ENCODE peak calls at places on chromosomes 6 and 20, in five cellular contexts. K is A549, W is K562, X is upper lobe of left lung, G is GM12878. E is an unnamed sample.

GRCh38 chr6:108574457-108575149 is 13.9 kb downstream of the FOXO3 start:
- ATAC-seq in K (no peak), G (no peak), W (peak), X (no peak), E (no peak)

GRCh38 chr6:114049367-114049966 is 78.5 kb upstream of the HDAC2 start:
- ATAC-seq in W (no peak), K (no peak), G (no peak), X (no peak), E (no peak)

GRCh38 chr6:21046276-21046675 is 512.0 kb downstream of the CDKAL1 start:
- ATAC-seq in W (no peak), X (peak), G (no peak), K (no peak), E (no peak)

GRCh38 chr6:7183707-7184106 is 75.9 kb downstream of the RREB1 start:
- ATAC-seq in G (no peak), X (no peak), W (no peak), K (no peak), E (no peak)

GRCh38 chr6:101907356-101908217 is 514.1 kb downstream of the GRIK2 start:
- ATAC-seq in X (no peak), G (peak), K (no peak), W (no peak), E (no peak)

GRCh38 chr6:44307217-44307616 is 5.9 kb downstream of the AARS2 start:
- ATAC-seq in G (no peak), X (no peak), K (no peak), W (no peak), E (no peak)

GRCh38 chr6:34865107-34865506 is 22.7 kb downstream of the TAF11 start:
- ATAC-seq in G (no peak), W (peak), X (no peak), K (no peak), E (peak)

GRCh38 chr6:38427492-38428210 is 212.1 kb downstream of the BTBD9 start:
- ATAC-seq in G (peak), K (no peak), X (no peak), W (no peak), E (no peak)

GRCh38 chr20:12575352-12576095 is 433.2 kb upstream of the SPTLC3 start:
- ATAC-seq in K (no peak), G (no peak), X (peak), W (no peak), E (peak)

GRCh38 chr20:50469796-50470195 is 40.4 kb upstream of the PTPN1 start:
- ATAC-seq in W (no peak), K (no peak), X (no peak), G (no peak), E (no peak)

GRCh38 chr6:137362878-137363804 is 131.1 kb downstream of the OLIG3 start:
- ATAC-seq in W (no peak), K (no peak), X (no peak), G (no peak), E (no peak)

GRCh38 chr6:99114769-99115406 is 167.1 kb upstream of the FBXL4 start:
- ATAC-seq in K (no peak), W (no peak), X (no peak), G (peak), E (no peak)

GRCh38 chr6:168078199-168078942 is 641 bp downstream of the FRMD1 start:
- ATAC-seq in G (no peak), K (no peak), X (no peak), W (no peak), E (no peak)

GRCh38 chr6:30844118-30844535 is 40.2 kb upstream of the DDR1 start:
- ATAC-seq in G (no peak), W (no peak), K (peak), X (peak), E (peak)

GRCh38 chr6:89675949-89676753 is 37.6 kb upstream of the LYRM2 start:
- ATAC-seq in X (no peak), K (no peak), W (no peak), G (no peak), E (no peak)

GRCh38 chr20:45052698-45053440 is 48.1 kb downstream of the KCNS1 start:
- ATAC-seq in W (no peak), G (peak), X (no peak), K (no peak), E (no peak)

GRCh38 chr20:53087034-53087777 is 115.0 kb downstream of the TSHZ2 start:
- ATAC-seq in X (no peak), W (no peak), G (no peak), K (no peak), E (peak)

GRCh38 chr6:18260448-18261106 is 3.8 kb downstream of the DEK start:
- ATAC-seq in G (peak), X (peak), K (no peak), W (no peak), E (no peak)

GRCh38 chr6:105364243-105364642 is 38.6 kb downstream of the PREP start:
- ATAC-seq in G (no peak), W (no peak), X (no peak), K (no peak), E (no peak)

GRCh38 chr6:33513213-33513612 is 58.8 kb downstream of the ZBTB9 start:
- ATAC-seq in K (peak), X (no peak), G (peak), W (peak), E (no peak)

GRCh38 chr6:32081676-32082075 is 27.5 kb downstream of the TNXB start:
- ATAC-seq in G (no peak), W (no peak), K (no peak), X (no peak), E (no peak)

GRCh38 chr20:3987296-3987695 is 28.1 kb downstream of the RNF24 start:
- ATAC-seq in G (no peak), K (no peak), W (no peak), X (no peak), E (no peak)

GRCh38 chr20:53215166-53215565 is 243.0 kb downstream of the TSHZ2 start:
- ATAC-seq in K (no peak), G (peak), W (no peak), X (no peak), E (no peak)

GRCh38 chr6:33822575-33823395 is 19.0 kb upstream of the MLN start:
- ATAC-seq in W (peak), G (peak), K (peak), X (no peak), E (no peak)

GRCh38 chr6:33404884-33405283 is 5.9 kb upstream of the PHF1 start:
- ATAC-seq in W (no peak), K (no peak), X (no peak), G (no peak), E (no peak)

GRCh38 chr6:14524319-14524718 is 406.7 kb downstream of the CD83 start:
- ATAC-seq in W (no peak), X (peak), G (no peak), K (no peak), E (peak)

GRCh38 chr6:10534418-10534760 is 13.2 kb downstream of the GCNT2 start:
- ATAC-seq in W (no peak), K (no peak), X (no peak), G (peak), E (no peak)

GRCh38 chr6:30184417-30185031 is 21.2 kb downstream of the TRIM15 start:
- ATAC-seq in G (no peak), K (no peak), W (no peak), X (no peak), E (no peak)

GRCh38 chr6:142879527-142879926 is 65.4 kb downstream of the HIVEP2 start:
- ATAC-seq in W (no peak), G (no peak), X (no peak), K (no peak), E (no peak)

GRCh38 chr20:44843863-44844262 is 33.5 kb upstream of the RIMS4 start:
- ATAC-seq in G (peak), K (no peak), W (no peak), X (no peak), E (no peak)

GRCh38 chr6:117498159-117498558 is 15.7 kb downstream of the DCBLD1 start:
- ATAC-seq in X (no peak), K (peak), W (no peak), G (peak), E (no peak)

GRCh38 chr6:117503211-117503610 is 20.7 kb downstream of the DCBLD1 start:
- ATAC-seq in G (no peak), W (no peak), X (no peak), K (no peak), E (no peak)

GRCh38 chr6:117504478-117505144 is 22.1 kb downstream of the DCBLD1 start:
- ATAC-seq in G (no peak), W (no peak), K (no peak), X (no peak), E (no peak)

GRCh38 chr6:117502580-117502979 is 20.1 kb downstream of the DCBLD1 start:
- ATAC-seq in G (no peak), K (no peak), W (no peak), X (no peak), E (no peak)

DNA sequence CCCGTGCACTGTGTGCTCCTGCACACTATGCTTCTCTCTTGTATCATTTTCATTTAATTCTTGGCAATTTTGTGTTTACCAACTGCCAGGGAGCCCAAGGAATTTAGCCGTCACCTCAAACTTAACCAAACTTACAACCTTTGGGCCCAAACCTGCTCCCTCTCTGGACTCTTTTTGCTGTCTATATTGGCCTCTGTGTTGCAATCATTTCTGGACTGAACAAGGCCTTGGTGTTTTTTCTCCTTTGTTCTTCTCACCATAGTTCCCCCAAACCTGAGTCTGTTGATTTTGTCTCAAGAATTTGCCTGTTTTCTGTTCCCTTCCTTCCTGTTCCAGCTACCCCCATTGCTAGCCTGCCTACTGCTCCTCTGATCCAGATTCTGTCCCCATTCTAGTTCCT is 19.2 kb downstream of the DCBLD1 start:
- ATAC-seq in X (no peak), W (no peak), K (no peak), G (no peak), E (no peak)
- TF ChIP-seq EP300 in X (no peak), W (no peak), K (no peak), G (no peak), E (no peak)

GRCh38 chr20:36775196-36775595 is 1.6 kb upstream of the DSN1 start:
- ATAC-seq in X (no peak), G (no peak), K (no peak), W (no peak), E (no peak)

GRCh38 chr20:36770680-36771079 is 2.9 kb downstream of the DSN1 start:
- ATAC-seq in G (no peak), K (no peak), W (no peak), X (no peak), E (no peak)

GRCh38 chr20:36775826-36776225 is 2.3 kb upstream of the DSN1 start:
- ATAC-seq in W (no peak), K (no peak), G (no peak), X (no peak), E (no peak)

GRCh38 chr20:36773123-36773547 is 428 bp downstream of the DSN1 start:
- ATAC-seq in G (peak), W (peak), K (no peak), X (no peak), E (no peak)

DNA sequence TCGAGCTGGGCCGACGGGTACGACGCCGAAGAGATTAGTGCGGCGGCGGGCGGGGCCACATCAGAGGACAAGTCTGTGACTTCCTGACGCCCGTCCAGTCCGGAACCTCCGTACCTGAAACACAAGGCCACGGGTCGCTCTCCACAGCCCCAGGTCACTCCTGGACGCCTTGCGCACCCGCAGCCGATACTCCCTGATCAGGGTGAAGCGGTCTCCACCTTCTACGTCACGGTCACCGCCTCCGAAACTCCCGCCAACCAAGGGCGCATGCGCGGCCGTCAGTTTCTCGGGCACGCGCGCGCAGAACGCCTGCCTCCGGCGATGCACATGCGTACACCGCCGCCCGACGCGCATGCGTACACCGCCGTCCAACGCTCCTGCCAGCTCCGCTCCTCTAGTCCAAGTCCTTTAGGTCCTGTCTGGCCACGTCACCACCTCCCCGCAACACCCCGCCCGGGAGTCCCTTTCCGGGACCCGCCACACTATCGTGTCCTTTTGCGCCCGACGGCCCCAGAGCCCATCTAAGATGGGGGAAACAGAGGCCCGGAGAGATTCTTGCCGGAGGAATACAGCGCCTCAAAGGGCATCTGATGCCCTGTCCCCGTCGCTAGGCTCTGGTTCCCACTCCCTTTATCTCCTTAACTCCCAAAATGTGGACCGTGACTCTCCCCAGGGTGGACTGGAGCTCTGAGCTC is at the start of gene DSN1:
- ATAC-seq in G (peak), K (peak), W (peak), X (peak), E (peak)
- TF ChIP-seq EP300 in G (no peak), K (no peak), W (no peak), X (no peak), E (no peak)

DNA sequence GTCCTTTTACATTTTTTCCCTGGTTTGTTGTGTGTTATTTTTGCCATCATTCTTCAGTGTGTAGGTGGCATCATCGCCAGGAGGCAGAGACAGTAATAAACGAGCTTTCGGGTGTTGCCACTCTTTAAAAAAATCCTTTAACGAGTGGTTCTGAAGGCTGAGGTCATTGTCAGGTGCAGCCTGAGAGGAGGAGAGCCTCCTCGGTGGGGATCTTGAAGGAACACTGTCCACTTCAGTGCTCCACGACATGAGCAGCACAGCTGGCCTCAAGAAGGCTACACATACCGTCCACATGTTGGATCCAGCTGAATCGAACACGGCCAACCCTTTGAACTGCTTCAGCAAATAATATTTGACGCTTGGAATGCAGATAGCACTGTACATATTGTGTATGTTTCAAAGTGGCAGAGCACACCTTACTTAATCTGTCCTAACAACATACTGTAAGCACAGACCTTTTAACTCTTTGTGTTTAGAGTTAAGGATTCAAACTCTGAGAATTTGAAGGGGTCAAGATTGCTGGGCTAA is 48.0 kb upstream of the FOXQ1 start:
- ATAC-seq in X (no peak), K (no peak), W (no peak), G (no peak), E (no peak)
- TF ChIP-seq EP300 in X (no peak), K (no peak), W (no peak), G (no peak), E (no peak)

DNA sequence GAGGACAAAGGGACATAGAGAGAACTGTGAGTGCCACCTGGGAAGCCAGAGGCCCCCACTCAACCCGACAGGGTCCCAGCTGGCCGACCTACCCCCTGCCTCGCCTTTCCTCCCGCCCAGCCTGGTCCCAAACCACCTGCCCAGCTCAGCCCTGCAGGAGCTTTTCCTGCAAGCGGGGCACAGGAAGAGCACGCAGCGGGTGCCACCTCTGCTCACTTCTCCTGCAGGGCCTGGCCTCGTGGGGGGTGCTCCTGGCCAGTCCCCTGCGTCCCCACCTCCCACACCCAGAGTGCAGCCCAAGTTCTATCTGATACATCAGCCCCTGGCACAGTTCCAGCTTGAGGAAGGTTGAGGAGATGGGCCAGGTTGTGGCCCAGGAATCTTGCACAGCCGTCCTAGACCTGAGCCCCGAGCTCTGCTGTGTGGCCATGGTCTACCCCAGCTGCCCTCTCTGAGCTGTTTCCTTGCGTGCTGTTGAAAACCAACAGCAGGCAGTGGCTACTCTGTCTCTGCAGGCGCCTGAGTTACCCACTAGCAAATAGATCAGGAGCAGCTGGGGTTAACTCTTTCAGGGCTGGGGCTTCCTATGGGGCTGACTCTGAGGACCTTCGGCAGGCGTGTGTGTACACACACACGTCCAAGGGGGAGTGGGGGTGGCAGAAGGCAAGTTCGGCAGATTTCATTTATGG is 1.7 kb downstream of the NECAB3 start:
- ATAC-seq in X (no peak), K (no peak), W (peak), G (no peak), E (no peak)
- TF ChIP-seq EP300 in X (no peak), K (no peak), W (no peak), G (no peak), E (no peak)

DNA sequence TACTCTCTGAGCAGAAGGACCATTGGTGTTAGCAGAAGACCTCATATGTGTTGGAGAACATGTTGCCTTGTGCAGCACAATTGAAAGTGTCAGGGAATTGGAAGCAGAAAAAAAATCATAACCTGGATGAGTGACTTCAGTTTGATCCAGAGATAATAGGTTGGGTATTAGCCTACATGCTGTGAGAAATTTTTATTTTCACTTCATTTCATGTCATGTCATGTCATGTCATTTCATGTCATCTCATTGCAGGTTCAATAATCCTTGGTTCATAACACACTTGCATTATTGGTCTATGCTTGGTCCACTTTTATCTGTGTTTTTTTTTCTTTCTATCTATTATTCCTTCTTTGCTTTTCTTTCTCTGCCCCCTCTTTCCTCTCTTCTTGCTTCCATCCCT is 34.3 kb downstream of the AKAP7 start:
- ATAC-seq in K (no peak), G (no peak), W (no peak), X (no peak), E (no peak)
- TF ChIP-seq EP300 in K (no peak), G (no peak), W (no peak), X (no peak), E (no peak)

GRCh38 chr6:141153563-141153962 is 979.2 kb upstream of the GJE1 start:
- ATAC-seq in G (peak), W (no peak), X (no peak), K (no peak), E (no peak)
- TF ChIP-seq EP300 in G (no peak), W (no peak), X (no peak), K (no peak), E (no peak)

DNA sequence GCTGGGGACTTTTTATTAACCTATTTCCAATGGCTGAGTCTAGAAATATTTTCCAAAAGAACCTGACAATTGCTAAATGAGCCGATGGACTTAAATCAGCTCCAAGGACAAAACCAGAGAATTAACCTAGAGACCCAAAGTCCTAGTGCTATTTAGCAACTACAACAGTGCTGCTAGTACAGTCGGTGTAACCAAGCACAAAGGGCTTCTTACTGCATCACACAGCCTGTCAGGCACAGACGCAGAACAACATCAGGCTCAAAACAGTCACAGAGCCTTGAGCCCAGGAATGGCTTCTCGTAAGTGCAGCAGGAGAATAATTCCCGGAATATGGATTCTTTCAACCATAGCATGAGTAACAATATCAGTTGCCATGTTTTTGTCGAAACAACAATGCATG is 70.0 kb downstream of the GFOD1 start:
- ATAC-seq in K (no peak), G (no peak), W (no peak), X (no peak), E (no peak)
- TF ChIP-seq EP300 in K (no peak), G (no peak), W (no peak), X (no peak), E (no peak)

E was measured in gastroesophageal sphincter.